ENCODE peak calls at places on chromosomes 12 and 14, in six cellular contexts. U, X, J, L, K and V are unnamed samples.
A peak's percentile ranks its signal among the peaks of the same experiment; 100 is the strongest.

GRCh38 chr14:53978194-53978593 is 21.6 kb upstream of the BMP4 start:
- ATAC-seq in K (no peak), J (no peak), U (no peak), L (no peak), X (no peak), V (no peak)

GRCh38 chr12:14920475-14921126 is 17.7 kb downstream of the ERP27 start:
- ATAC-seq in J (no peak), X (peak; percentile 65), K (no peak), L (peak; percentile 44), U (no peak), V (no peak)

GRCh38 chr12:95718001-95718400 is 72.6 kb downstream of the NTN4 start:
- ATAC-seq in L (no peak), X (no peak), U (no peak), K (peak; percentile 73), J (no peak), V (no peak)

GRCh38 chr12:103768467-103769123 is 72.4 kb downstream of the NT5DC3 start:
- ATAC-seq in L (no peak), K (no peak), U (peak; percentile 32), J (no peak), X (no peak), V (no peak)

GRCh38 chr12:109492371-109492770 is 14.9 kb downstream of the UBE3B start:
- ATAC-seq in X (no peak), L (no peak), J (no peak), U (no peak), K (no peak), V (no peak)

GRCh38 chr12:101038289-101038871 is 171.7 kb downstream of the SLC5A8 start:
- ATAC-seq in L (no peak), K (no peak), X (no peak), J (no peak), U (no peak), V (no peak)

GRCh38 chr14:24542346-24542936 is 33.6 kb downstream of the CTSG start:
- ATAC-seq in K (no peak), J (no peak), L (no peak), X (no peak), U (no peak), V (no peak)

GRCh38 chr12:87430444-87430843 is 598.8 kb downstream of the C12orf50 start:
- ATAC-seq in K (no peak), X (no peak), J (no peak), U (no peak), L (no peak), V (no peak)

GRCh38 chr12:54428050-54429013 is 9.3 kb upstream of the ITGA5 start:
- ATAC-seq in J (no peak), U (peak; percentile 27), L (peak; percentile 49), K (peak; percentile 48), X (peak; percentile 62), V (no peak)

GRCh38 chr12:110680032-110680431 is 8.9 kb downstream of the HVCN1 start:
- ATAC-seq in J (no peak), K (no peak), L (no peak), X (no peak), U (no peak), V (no peak)

GRCh38 chr12:65534105-65534841 is 255.8 kb downstream of the MSRB3 start:
- ATAC-seq in J (no peak), U (no peak), X (no peak), K (no peak), L (no peak), V (no peak)

GRCh38 chr14:98819132-98819866 is 452.7 kb downstream of the BCL11B start:
- ATAC-seq in J (no peak), L (no peak), X (no peak), K (no peak), U (no peak), V (no peak)

GRCh38 chr14:52954346-52955214 is 3.7 kb upstream of the FERMT2 start:
- ATAC-seq in K (no peak), X (no peak), U (no peak), J (no peak), L (no peak), V (peak; percentile 31)

GRCh38 chr12:75856228-75856627 is 175.3 kb downstream of the PHLDA1 start:
- ATAC-seq in U (no peak), L (no peak), K (peak; percentile 24), X (no peak), J (no peak), V (peak; percentile 50)

GRCh38 chr14:83940253-83940652 is 1589.7 kb upstream of the FLRT2 start:
- ATAC-seq in X (no peak), K (no peak), J (no peak), L (no peak), U (no peak), V (no peak)

GRCh38 chr12:49048953-49049352 is 11.6 kb downstream of the KMT2D start:
- ATAC-seq in L (no peak), J (no peak), K (no peak), X (no peak), U (no peak), V (no peak)

GRCh38 chr12:56338643-56339422 is at the start of gene IL23A:
- ATAC-seq in L (peak; percentile 80), K (no peak), U (peak; percentile 45), X (peak; percentile 76), J (no peak), V (no peak)

GRCh38 chr14:23568021-23568599 is 519 bp upstream of the AP1G2 start:
- ATAC-seq in L (no peak), K (no peak), X (no peak), U (no peak), J (no peak), V (no peak)

GRCh38 chr14:89243286-89243685 is 173.7 kb downstream of the FOXN3 start:
- ATAC-seq in U (no peak), L (no peak), J (no peak), X (no peak), K (no peak), V (no peak)

GRCh38 chr12:3947781-3948180 is 74.6 kb upstream of the PARP11 start:
- ATAC-seq in J (no peak), U (no peak), X (peak; percentile 75), K (no peak), L (peak; percentile 77), V (no peak)

GRCh38 chr14:22472935-22473854 is 115.8 kb downstream of the DAD1 start:
- ATAC-seq in J (no peak), L (no peak), U (peak; percentile 65), K (peak; percentile 82), X (no peak), V (no peak)

GRCh38 chr14:100872641-100873071 is 30.9 kb downstream of the RTL1 start:
- ATAC-seq in K (no peak), J (no peak), X (no peak), U (no peak), L (no peak), V (no peak)

GRCh38 chr14:93676416-93676958 is 111.8 kb downstream of the PRIMA1 start:
- ATAC-seq in U (no peak), L (no peak), X (no peak), J (no peak), K (no peak), V (no peak)

GRCh38 chr12:64674367-64674922 is 64.2 kb downstream of the RASSF3 start:
- ATAC-seq in L (peak; percentile 75), U (no peak), J (no peak), K (no peak), X (peak; percentile 70), V (no peak)

GRCh38 chr14:106879241-106879640 is 1352.9 kb downstream of the TMEM121 start:
- ATAC-seq in U (peak; percentile 92), L (peak; percentile 25), K (peak; percentile 66), X (peak; percentile 63), J (no peak), V (no peak)

GRCh38 chr12:101795786-101796185 is 35.0 kb downstream of the GNPTAB start:
- ATAC-seq in J (no peak), L (no peak), U (no peak), X (no peak), K (no peak), V (no peak)

GRCh38 chr14:65791551-65791981 is 379.0 kb downstream of the FUT8 start:
- ATAC-seq in K (no peak), X (peak; percentile 69), U (no peak), L (peak; percentile 51), J (peak; percentile 42), V (no peak)

GRCh38 chr14:65792208-65792905 is 379.8 kb downstream of the FUT8 start:
- ATAC-seq in U (peak; percentile 12), J (no peak), L (no peak), K (no peak), X (no peak), V (no peak)

GRCh38 chr14:65790185-65790815 is 377.8 kb downstream of the FUT8 start:
- ATAC-seq in U (no peak), L (no peak), X (no peak), K (no peak), J (no peak), V (no peak)

GRCh38 chr14:65787461-65787860 is 374.9 kb downstream of the FUT8 start:
- ATAC-seq in X (no peak), U (no peak), L (no peak), K (no peak), J (no peak), V (no peak)

GRCh38 chr14:65788876-65789859 is 376.6 kb downstream of the FUT8 start:
- ATAC-seq in J (no peak), U (peak; percentile 78), X (no peak), K (no peak), L (no peak), V (no peak)
- TF ChIP-seq CTCF in J (no peak), U (no peak), X (no peak), K (no peak), L (no peak), V (no peak)

GRCh38 chr14:102586420-102587119 is 5.9 kb upstream of the RCOR1 start:
- ATAC-seq in X (no peak), K (no peak), J (no peak), U (no peak), L (no peak), V (no peak)
- TF ChIP-seq CTCF in X (no peak), K (no peak), J (no peak), U (no peak), L (no peak), V (no peak)

DNA sequence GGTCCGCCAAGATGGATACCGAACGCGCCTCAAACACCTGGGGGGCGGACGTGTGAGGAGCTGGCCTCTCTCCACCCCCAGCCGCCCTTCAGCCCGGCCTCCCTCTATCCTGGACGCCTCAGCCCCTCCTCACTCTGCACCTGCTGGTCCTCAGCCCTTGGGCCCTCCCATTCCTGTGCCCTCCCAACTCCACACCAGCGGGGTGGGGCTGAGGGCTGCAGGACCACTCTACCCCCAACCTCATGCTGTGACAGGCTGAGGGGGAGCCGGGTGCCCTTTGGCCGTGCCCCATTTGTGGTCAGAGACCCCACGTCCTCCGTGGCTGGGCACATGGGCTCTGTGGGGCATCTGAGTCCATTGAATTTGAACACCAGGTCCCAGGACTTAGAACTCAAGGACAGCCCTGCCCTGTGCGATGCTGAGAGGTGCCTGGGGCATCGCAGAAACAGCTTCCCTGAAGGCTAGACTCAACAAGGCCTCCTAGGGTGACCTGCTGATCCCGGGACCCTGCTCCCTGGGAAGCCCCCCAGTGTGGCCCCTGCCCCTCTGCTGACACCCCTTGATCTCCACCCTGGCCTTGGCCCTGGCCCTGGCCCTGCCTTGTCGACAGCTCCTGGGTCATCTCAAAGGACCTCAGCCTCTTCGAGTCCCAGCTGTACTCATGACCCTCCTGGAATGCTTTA is 82.0 kb upstream of the SFSWAP start:
- ATAC-seq in U (peak; percentile 35), X (peak; percentile 30), K (no peak), L (no peak), J (no peak), V (no peak)
- TF ChIP-seq CTCF in U (no peak), X (no peak), K (no peak), L (no peak), J (no peak), V (no peak)

DNA sequence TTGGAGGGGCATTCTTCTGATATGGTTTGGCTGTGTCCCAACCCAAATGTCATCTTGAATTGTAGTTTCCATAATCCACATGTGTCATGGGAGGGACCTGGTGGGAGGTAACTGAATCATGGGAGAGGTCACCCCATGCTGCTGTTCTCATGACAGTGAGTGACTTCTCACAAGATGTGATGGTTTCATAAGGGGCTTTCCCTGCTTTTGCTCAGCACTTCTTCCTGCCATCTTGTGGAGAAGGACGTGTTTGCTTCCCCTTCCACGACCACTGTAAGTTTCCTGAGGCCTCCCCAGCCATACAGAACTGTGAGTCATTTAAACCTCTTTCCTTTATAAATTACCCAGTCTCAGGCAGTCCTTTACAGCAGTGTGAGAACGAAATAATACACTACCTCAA is 382.4 kb downstream of the VRK1 start:
- ATAC-seq in U (no peak), X (peak; percentile 40), J (no peak), L (no peak), K (no peak), V (no peak)
- TF ChIP-seq CTCF in U (no peak), X (no peak), J (no peak), L (no peak), K (no peak), V (no peak)